ENCODE peak calls at places on chromosomes 3 and 15, in four cellular contexts. W is iPS-NIHi11, M is DMS79 treated with DMSO at 0.1 percent for 48 hours, F is BE2C. B is an unnamed sample.

GRCh38 chr3:38640661-38641441 is 8.6 kb downstream of the SCN5A start:
- DNase-seq in M (no peak), F (no peak), W (peak), B (no peak)

GRCh38 chr3:85977615-85978338 is 1013.2 kb downstream of the VGLL3 start:
- DNase-seq in W (no peak), M (no peak), F (no peak), B (no peak)

GRCh38 chr3:10770981-10771380 is 45.0 kb upstream of the SLC6A11 start:
- DNase-seq in M (no peak), W (no peak), F (no peak), B (no peak)

GRCh38 chr15:94057305-94057704 is 174.1 kb upstream of the MCTP2 start:
- DNase-seq in F (no peak), M (no peak), W (no peak), B (no peak)

GRCh38 chr15:22958487-22959280 is 21.5 kb downstream of the CYFIP1 start:
- DNase-seq in F (no peak), W (no peak), M (no peak), B (no peak)

GRCh38 chr3:194487289-194488006 is 646 bp upstream of the ATP13A3 start:
- DNase-seq in F (no peak), W (peak), M (peak), B (peak)

GRCh38 chr3:94162700-94163099 is 99.8 kb downstream of the NSUN3 start:
- DNase-seq in M (no peak), F (peak), W (no peak), B (peak)

GRCh38 chr3:150497956-150498355 is 48.3 kb downstream of the SERP1 start:
- DNase-seq in F (no peak), M (no peak), W (no peak), B (peak)

GRCh38 chr15:60727661-60728060 is 248.7 kb upstream of the ICE2 start:
- DNase-seq in M (no peak), W (no peak), F (no peak), B (no peak)

GRCh38 chr15:28955160-28955502 is 69.4 kb downstream of the APBA2 start:
- DNase-seq in M (peak), F (peak), W (no peak), B (no peak)

GRCh38 chr3:149547954-149548728 is 73.6 kb downstream of the TM4SF4 start:
- DNase-seq in M (no peak), F (no peak), W (no peak), B (no peak)

GRCh38 chr3:143157957-143158548 is 38.5 kb downstream of the CHST2 start:
- DNase-seq in W (peak), M (no peak), F (no peak), B (no peak)

GRCh38 chr3:123075359-123075758 is 8.5 kb downstream of the PDIA5 start:
- DNase-seq in W (no peak), M (no peak), F (no peak), B (peak)

GRCh38 chr3:86771741-86772512 is 219.0 kb downstream of the VGLL3 start:
- DNase-seq in F (no peak), M (no peak), W (no peak), B (no peak)

GRCh38 chr3:193902557-193903256 is 233.2 kb upstream of the HES1 start:
- DNase-seq in F (no peak), M (peak), W (peak), B (no peak)

GRCh38 chr15:43958894-43959330 is 132.1 kb downstream of the WDR76 start:
- DNase-seq in F (no peak), M (no peak), W (no peak), B (no peak)

GRCh38 chr3:3296858-3297430 is 117.5 kb upstream of the CRBN start:
- DNase-seq in F (no peak), W (peak), M (no peak), B (no peak)

GRCh38 chr3:189937302-189938255 is 183.1 kb downstream of the P3H2 start:
- DNase-seq in W (no peak), M (no peak), F (no peak), B (no peak)

GRCh38 chr15:68053701-68053996 is 466 bp upstream of the PIAS1 start:
- DNase-seq in M (no peak), F (no peak), W (no peak), B (no peak)

GRCh38 chr15:38874464-38874863 is 309.9 kb upstream of the RASGRP1 start:
- DNase-seq in W (no peak), M (no peak), F (no peak), B (no peak)

GRCh38 chr15:85768595-85769168 is 26.0 kb downstream of the KLHL25 start:
- DNase-seq in W (no peak), F (no peak), M (no peak), B (no peak)

GRCh38 chr3:114035146-114035545 is 21.2 kb downstream of the CCDC191 start:
- DNase-seq in F (no peak), M (no peak), W (no peak), B (no peak)

GRCh38 chr3:78724886-78725285 is 1042.9 kb downstream of the ROBO1 start:
- DNase-seq in W (no peak), M (no peak), F (no peak), B (no peak)

GRCh38 chr3:124203292-124203691 is 211.4 kb upstream of the ROPN1 start:
- DNase-seq in W (no peak), F (peak), M (no peak), B (no peak)

GRCh38 chr3:11662392-11662990 is 18.8 kb upstream of the VGLL4 start:
- DNase-seq in F (no peak), W (no peak), M (no peak), B (no peak)

GRCh38 chr3:122577409-122578028 is at the start of gene PARP15:
- DNase-seq in W (peak), F (peak), M (no peak), B (peak)

GRCh38 chr3:10554746-10555145 is 49.4 kb upstream of the ATP2B2 start:
- DNase-seq in F (no peak), M (no peak), W (no peak), B (no peak)

GRCh38 chr3:197305854-197306253 is 7.4 kb upstream of the DLG1 start:
- DNase-seq in W (no peak), F (no peak), M (no peak), B (no peak)

GRCh38 chr3:70726096-70726745 is 413.8 kb upstream of the MDFIC2 start:
- DNase-seq in M (no peak), W (no peak), F (no peak), B (no peak)

GRCh38 chr3:102444101-102444500 is 9.3 kb downstream of the ZPLD1 start:
- DNase-seq in F (no peak), W (no peak), M (no peak), B (no peak)

GRCh38 chr3:138938056-138938876 is 8.7 kb downstream of the FOXL2 start:
- DNase-seq in W (no peak), F (no peak), M (peak), B (no peak)

GRCh38 chr3:128591728-128592426 is 58.7 kb downstream of the RPN1 start:
- DNase-seq in W (no peak), M (no peak), F (no peak), B (no peak)

GRCh38 chr3:15531346-15531745 is 9.8 kb upstream of the COLQ start:
- DNase-seq in F (no peak), W (no peak), M (no peak), B (no peak)

B was measured in K562.